ENCODE peak calls at places on chromosomes 13 and 19, in eight cellular contexts. One of them, this sample, is unnamed.

GRCh38 chr19:29663861-29664752 is 1.2 kb upstream of the PLEKHF1 start:
- DNase-seq in astrocyte of the spinal cord: peak
- DNase-seq in transverse colon: no peak
- DNase-seq in tibial artery: no peak
- DNase-seq in SJSA1: peak
- DNase-seq in colonic mucosa: no peak
- DNase-seq in cardiac muscle cell: no peak
- DNase-seq in AG04449: no peak
- DNase-seq in this sample: peak

GRCh38 chr19:49362048-49362925 is at the start of gene TEAD2:
- DNase-seq in AG04449: no peak
- DNase-seq in colonic mucosa: peak
- DNase-seq in cardiac muscle cell: peak
- DNase-seq in tibial artery: peak
- DNase-seq in SJSA1: peak
- DNase-seq in transverse colon: peak
- DNase-seq in astrocyte of the spinal cord: peak
- DNase-seq in this sample: peak

GRCh38 chr13:100100115-100100879 is 11.4 kb downstream of the PCCA start:
- DNase-seq in tibial artery: no peak
- DNase-seq in SJSA1: peak
- DNase-seq in AG04449: no peak
- DNase-seq in cardiac muscle cell: peak
- DNase-seq in colonic mucosa: peak
- DNase-seq in transverse colon: no peak
- DNase-seq in astrocyte of the spinal cord: peak
- DNase-seq in this sample: peak

GRCh38 chr13:69213331-69213850 is 894.2 kb upstream of the ATXN8OS start:
- DNase-seq in SJSA1: no peak
- DNase-seq in colonic mucosa: no peak
- DNase-seq in AG04449: no peak
- DNase-seq in astrocyte of the spinal cord: no peak
- DNase-seq in tibial artery: no peak
- DNase-seq in cardiac muscle cell: no peak
- DNase-seq in transverse colon: no peak
- DNase-seq in this sample: no peak

GRCh38 chr13:75195479-75196111 is 286.4 kb downstream of the TBC1D4 start:
- DNase-seq in AG04449: no peak
- DNase-seq in SJSA1: no peak
- DNase-seq in astrocyte of the spinal cord: peak
- DNase-seq in colonic mucosa: no peak
- DNase-seq in tibial artery: no peak
- DNase-seq in cardiac muscle cell: peak
- DNase-seq in transverse colon: no peak
- DNase-seq in this sample: no peak

GRCh38 chr13:27500806-27501534 is 50.6 kb upstream of the MTIF3 start:
- DNase-seq in transverse colon: no peak
- DNase-seq in colonic mucosa: no peak
- DNase-seq in tibial artery: no peak
- DNase-seq in AG04449: no peak
- DNase-seq in SJSA1: no peak
- DNase-seq in astrocyte of the spinal cord: no peak
- DNase-seq in cardiac muscle cell: peak
- DNase-seq in this sample: no peak

GRCh38 chr19:58001895-58002369 is 688 bp downstream of the ZNF606 start:
- DNase-seq in cardiac muscle cell: no peak
- DNase-seq in tibial artery: no peak
- DNase-seq in colonic mucosa: peak
- DNase-seq in transverse colon: peak
- DNase-seq in AG04449: no peak
- DNase-seq in SJSA1: no peak
- DNase-seq in astrocyte of the spinal cord: peak
- DNase-seq in this sample: no peak

GRCh38 chr19:1040476-1041271 is 767 bp downstream of the ABCA7 start:
- DNase-seq in transverse colon: peak
- DNase-seq in tibial artery: peak
- DNase-seq in SJSA1: peak
- DNase-seq in astrocyte of the spinal cord: peak
- DNase-seq in AG04449: peak
- DNase-seq in cardiac muscle cell: peak
- DNase-seq in colonic mucosa: peak
- DNase-seq in this sample: peak

GRCh38 chr19:28466107-28467045 is 746.6 kb downstream of the UQCRFS1 start:
- DNase-seq in AG04449: no peak
- DNase-seq in astrocyte of the spinal cord: peak
- DNase-seq in transverse colon: peak
- DNase-seq in cardiac muscle cell: peak
- DNase-seq in tibial artery: peak
- DNase-seq in colonic mucosa: peak
- DNase-seq in SJSA1: peak
- DNase-seq in this sample: peak

GRCh38 chr19:3227054-3227626 is 2.7 kb downstream of the CELF5 start:
- DNase-seq in SJSA1: no peak
- DNase-seq in AG04449: no peak
- DNase-seq in tibial artery: no peak
- DNase-seq in colonic mucosa: no peak
- DNase-seq in transverse colon: no peak
- DNase-seq in cardiac muscle cell: no peak
- DNase-seq in astrocyte of the spinal cord: no peak
- DNase-seq in this sample: no peak

GRCh38 chr13:65582160-65582559 is 1648.0 kb downstream of the PCDH9 start:
- DNase-seq in AG04449: no peak
- DNase-seq in tibial artery: no peak
- DNase-seq in colonic mucosa: no peak
- DNase-seq in transverse colon: no peak
- DNase-seq in SJSA1: no peak
- DNase-seq in cardiac muscle cell: no peak
- DNase-seq in astrocyte of the spinal cord: no peak
- DNase-seq in this sample: no peak

GRCh38 chr19:11247391-11247790 is 8.0 kb downstream of the ANGPTL8 start:
- DNase-seq in cardiac muscle cell: peak
- DNase-seq in AG04449: no peak
- DNase-seq in astrocyte of the spinal cord: no peak
- DNase-seq in transverse colon: no peak
- DNase-seq in tibial artery: peak
- DNase-seq in colonic mucosa: no peak
- DNase-seq in SJSA1: no peak
- DNase-seq in this sample: no peak

GRCh38 chr13:34413538-34414210 is 528.4 kb upstream of the NBEA start:
- DNase-seq in astrocyte of the spinal cord: no peak
- DNase-seq in cardiac muscle cell: no peak
- DNase-seq in tibial artery: no peak
- DNase-seq in SJSA1: no peak
- DNase-seq in AG04449: no peak
- DNase-seq in colonic mucosa: no peak
- DNase-seq in transverse colon: no peak
- DNase-seq in this sample: no peak

GRCh38 chr19:33953592-33953991 is 156.9 kb downstream of the KCTD15 start:
- DNase-seq in astrocyte of the spinal cord: no peak
- DNase-seq in transverse colon: no peak
- DNase-seq in AG04449: no peak
- DNase-seq in SJSA1: no peak
- DNase-seq in cardiac muscle cell: no peak
- DNase-seq in colonic mucosa: no peak
- DNase-seq in tibial artery: no peak
- DNase-seq in this sample: no peak

GRCh38 chr13:32423592-32423991 is 4.3 kb downstream of the N4BP2L1 start:
- DNase-seq in cardiac muscle cell: no peak
- DNase-seq in transverse colon: no peak
- DNase-seq in astrocyte of the spinal cord: no peak
- DNase-seq in SJSA1: no peak
- DNase-seq in AG04449: no peak
- DNase-seq in colonic mucosa: no peak
- DNase-seq in tibial artery: no peak
- DNase-seq in this sample: no peak

GRCh38 chr19:10333758-10334339 is 520 bp upstream of the RAVER1 start:
- DNase-seq in tibial artery: no peak
- DNase-seq in transverse colon: no peak
- DNase-seq in astrocyte of the spinal cord: peak
- DNase-seq in AG04449: no peak
- DNase-seq in colonic mucosa: no peak
- DNase-seq in SJSA1: no peak
- DNase-seq in cardiac muscle cell: no peak
- DNase-seq in this sample: no peak

GRCh38 chr19:52520013-52520412 is 7.5 kb upstream of the ZNF808 start:
- DNase-seq in colonic mucosa: no peak
- DNase-seq in AG04449: no peak
- DNase-seq in tibial artery: no peak
- DNase-seq in astrocyte of the spinal cord: no peak
- DNase-seq in SJSA1: no peak
- DNase-seq in cardiac muscle cell: no peak
- DNase-seq in transverse colon: no peak
- DNase-seq in this sample: no peak

GRCh38 chr13:102466836-102467235 is 65.0 kb upstream of the FGF14 start:
- DNase-seq in transverse colon: no peak
- DNase-seq in SJSA1: no peak
- DNase-seq in tibial artery: no peak
- DNase-seq in cardiac muscle cell: no peak
- DNase-seq in AG04449: no peak
- DNase-seq in astrocyte of the spinal cord: no peak
- DNase-seq in colonic mucosa: no peak
- DNase-seq in this sample: no peak

GRCh38 chr19:12804051-12804450 is 2.2 kb downstream of the THSD8 start:
- DNase-seq in colonic mucosa: no peak
- DNase-seq in AG04449: no peak
- DNase-seq in astrocyte of the spinal cord: no peak
- DNase-seq in cardiac muscle cell: no peak
- DNase-seq in transverse colon: no peak
- DNase-seq in SJSA1: no peak
- DNase-seq in tibial artery: no peak
- DNase-seq in this sample: no peak

GRCh38 chr19:12800344-12800732 is 1.3 kb downstream of the PRDX2 start:
- DNase-seq in SJSA1: no peak
- DNase-seq in transverse colon: no peak
- DNase-seq in AG04449: no peak
- DNase-seq in cardiac muscle cell: no peak
- DNase-seq in astrocyte of the spinal cord: no peak
- DNase-seq in tibial artery: no peak
- DNase-seq in colonic mucosa: no peak
- DNase-seq in this sample: no peak

GRCh38 chr19:12801466-12802266 is at the start of the genes PRDX2 and THSD8:
- DNase-seq in tibial artery: peak
- DNase-seq in cardiac muscle cell: peak
- DNase-seq in AG04449: no peak
- DNase-seq in transverse colon: peak
- DNase-seq in astrocyte of the spinal cord: peak
- DNase-seq in SJSA1: no peak
- DNase-seq in colonic mucosa: peak
- DNase-seq in this sample: peak

GRCh38 chr19:12800873-12801465 is 631 bp downstream of the PRDX2 start:
- DNase-seq in tibial artery: no peak
- DNase-seq in AG04449: no peak
- DNase-seq in transverse colon: no peak
- DNase-seq in SJSA1: no peak
- DNase-seq in astrocyte of the spinal cord: no peak
- DNase-seq in colonic mucosa: peak
- DNase-seq in cardiac muscle cell: no peak
- DNase-seq in this sample: no peak

GRCh38 chr19:12802267-12803106 is 618 bp downstream of the THSD8 start:
- DNase-seq in astrocyte of the spinal cord: no peak
- DNase-seq in tibial artery: no peak
- DNase-seq in AG04449: no peak
- DNase-seq in colonic mucosa: peak
- DNase-seq in SJSA1: no peak
- DNase-seq in transverse colon: no peak
- DNase-seq in cardiac muscle cell: peak
- DNase-seq in this sample: no peak
- H3K4me3 ChIP-seq in astrocyte of the spinal cord: peak
- H3K4me3 ChIP-seq in tibial artery: peak
- H3K4me3 ChIP-seq in AG04449: peak
- H3K4me3 ChIP-seq in colonic mucosa: peak
- H3K4me3 ChIP-seq in SJSA1: no peak
- H3K4me3 ChIP-seq in transverse colon: peak
- H3K4me3 ChIP-seq in cardiac muscle cell: peak
- H3K4me3 ChIP-seq in this sample: peak

DNA sequence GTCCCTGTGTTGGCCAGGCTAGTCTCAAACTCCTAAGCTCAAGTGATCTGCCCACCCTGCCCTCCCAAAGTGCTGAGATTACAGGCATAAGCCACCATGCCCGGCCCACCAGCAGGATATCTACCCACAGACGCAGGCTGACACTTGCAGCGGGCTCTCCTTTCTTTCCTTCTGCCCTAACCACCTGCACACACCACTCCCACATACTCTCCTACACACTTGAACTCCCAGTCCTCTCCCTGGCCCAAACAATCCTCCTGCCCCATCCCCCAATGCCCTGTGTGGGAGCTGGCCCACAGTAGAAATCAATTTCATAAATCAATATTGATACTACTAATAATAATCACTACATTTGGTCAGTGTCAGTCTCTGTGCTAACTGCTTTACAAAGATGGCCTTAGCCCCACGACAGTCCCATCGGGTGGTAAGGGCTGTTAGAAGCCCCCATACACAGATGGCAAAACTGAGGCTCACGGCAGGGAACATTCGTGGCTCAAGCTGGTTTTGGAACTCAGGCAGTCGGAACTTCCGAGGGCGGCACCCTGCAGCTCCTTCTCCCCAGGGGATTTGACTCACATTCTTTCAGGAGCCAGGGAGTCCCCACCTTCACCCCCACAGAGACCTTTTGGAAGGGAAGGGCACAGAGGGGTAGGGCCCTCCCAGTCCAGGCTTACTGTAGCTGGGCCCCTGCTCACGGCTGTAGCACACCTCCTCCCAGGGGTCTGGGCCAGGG is 3.4 kb upstream of the DPF1 start:
- DNase-seq in SJSA1: no peak
- DNase-seq in cardiac muscle cell: no peak
- DNase-seq in tibial artery: no peak
- DNase-seq in astrocyte of the spinal cord: no peak
- DNase-seq in AG04449: no peak
- DNase-seq in transverse colon: no peak
- DNase-seq in colonic mucosa: no peak
- DNase-seq in this sample: no peak
- H3K4me3 ChIP-seq in SJSA1: no peak
- H3K4me3 ChIP-seq in cardiac muscle cell: no peak
- H3K4me3 ChIP-seq in tibial artery: no peak
- H3K4me3 ChIP-seq in astrocyte of the spinal cord: no peak
- H3K4me3 ChIP-seq in AG04449: no peak
- H3K4me3 ChIP-seq in transverse colon: no peak
- H3K4me3 ChIP-seq in colonic mucosa: no peak
- H3K4me3 ChIP-seq in this sample: no peak

DNA sequence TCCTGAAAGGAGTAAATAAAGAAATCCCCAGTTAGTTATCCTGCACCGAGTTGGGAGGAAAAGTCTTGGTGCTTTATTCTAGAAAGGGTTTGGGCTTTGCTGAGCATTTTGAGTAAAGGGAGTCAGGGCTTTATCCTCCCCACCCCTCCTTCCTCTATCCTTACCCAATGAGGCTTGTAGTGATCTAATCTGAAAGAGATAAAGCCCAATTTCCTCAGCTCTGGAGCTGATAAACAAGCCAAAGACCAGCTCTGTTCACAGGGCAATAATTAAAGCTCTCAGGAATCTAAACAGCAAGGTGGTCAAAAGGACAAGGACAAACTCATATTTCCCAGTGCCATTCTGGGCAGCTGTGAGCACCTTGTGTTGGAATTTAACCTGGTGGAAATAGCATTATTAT is 188.9 kb upstream of the TSC22D1 start:
- DNase-seq in cardiac muscle cell: peak
- DNase-seq in AG04449: no peak
- DNase-seq in astrocyte of the spinal cord: no peak
- DNase-seq in colonic mucosa: peak
- DNase-seq in SJSA1: no peak
- DNase-seq in transverse colon: peak
- DNase-seq in tibial artery: no peak
- DNase-seq in this sample: no peak
- H3K4me3 ChIP-seq in cardiac muscle cell: no peak
- H3K4me3 ChIP-seq in AG04449: no peak
- H3K4me3 ChIP-seq in astrocyte of the spinal cord: no peak
- H3K4me3 ChIP-seq in colonic mucosa: no peak
- H3K4me3 ChIP-seq in SJSA1: no peak
- H3K4me3 ChIP-seq in transverse colon: no peak
- H3K4me3 ChIP-seq in tibial artery: no peak
- H3K4me3 ChIP-seq in this sample: no peak

GRCh38 chr19:36256853-36257511 is 42.1 kb downstream of the ZNF146 start:
- DNase-seq in cardiac muscle cell: no peak
- DNase-seq in SJSA1: no peak
- DNase-seq in transverse colon: no peak
- DNase-seq in astrocyte of the spinal cord: no peak
- DNase-seq in AG04449: no peak
- DNase-seq in tibial artery: no peak
- DNase-seq in colonic mucosa: no peak
- DNase-seq in this sample: no peak
- H3K4me3 ChIP-seq in cardiac muscle cell: no peak
- H3K4me3 ChIP-seq in SJSA1: no peak
- H3K4me3 ChIP-seq in transverse colon: peak
- H3K4me3 ChIP-seq in astrocyte of the spinal cord: peak
- H3K4me3 ChIP-seq in AG04449: no peak
- H3K4me3 ChIP-seq in tibial artery: peak
- H3K4me3 ChIP-seq in colonic mucosa: peak
- H3K4me3 ChIP-seq in this sample: peak